ENCODE peak calls at places on chromosomes 1 and 21, in ten cellular contexts. D is mucosa of descending colon; J is brain microvascular endothelial cell; E is psoas muscle; V is CD8-positive, alpha-beta memory T cell; C is CD8-positive, alpha-beta T cell; G is adrenal gland; N is NT2/D1; S is fibroblast of lung; P is neural progenitor cell. K is an unnamed sample.

GRCh38 chr1:33918368-33918767 is 54.5 kb downstream of the HMGB4 start:
- DNase-seq in D (no peak), J (no peak), E (no peak), P (no peak), N (no peak), C (no peak), G (no peak), S (peak), V (no peak), K (no peak)

GRCh38 chr1:17125756-17126237 is 6.5 kb upstream of the PADI2 start:
- DNase-seq in E (peak), N (peak), G (peak), D (peak), J (peak), C (peak), V (peak), S (peak), P (peak), K (peak)

GRCh38 chr1:23103001-23103879 is 65.4 kb downstream of the LUZP1 start:
- DNase-seq in C (no peak), G (no peak), S (no peak), P (no peak), V (peak), N (no peak), D (peak), E (no peak), J (peak), K (no peak)

GRCh38 chr1:241423541-241424479 is 66.8 kb upstream of the RGS7 start:
- DNase-seq in J (no peak), D (peak), P (peak), V (no peak), S (peak), C (no peak), G (peak), N (no peak), E (no peak), K (peak)

GRCh38 chr1:214503553-214503952 is 47.8 kb downstream of the PTPN14 start:
- DNase-seq in G (no peak), C (no peak), V (no peak), E (no peak), J (no peak), N (no peak), P (no peak), S (peak), D (no peak), K (no peak)

GRCh38 chr1:17061486-17062271 is 7.8 kb upstream of the SDHB start:
- DNase-seq in P (no peak), J (no peak), N (no peak), S (no peak), V (no peak), E (no peak), D (no peak), C (no peak), G (no peak), K (no peak)

GRCh38 chr21:43923391-43923790 is 58.4 kb downstream of the AGPAT3 start:
- DNase-seq in N (no peak), C (no peak), G (no peak), J (no peak), P (no peak), E (peak), V (no peak), S (peak), D (no peak), K (peak)

GRCh38 chr21:27954806-27955205 is 987.9 kb upstream of the ADAMTS5 start:
- DNase-seq in C (no peak), V (no peak), G (no peak), N (peak), D (no peak), J (no peak), S (peak), P (no peak), E (no peak), K (no peak)

GRCh38 chr1:23619299-23620188 is 60.2 kb upstream of the ID3 start:
- DNase-seq in E (peak), P (peak), D (peak), J (no peak), G (no peak), S (no peak), N (no peak), C (peak), V (peak), K (no peak)

DNA sequence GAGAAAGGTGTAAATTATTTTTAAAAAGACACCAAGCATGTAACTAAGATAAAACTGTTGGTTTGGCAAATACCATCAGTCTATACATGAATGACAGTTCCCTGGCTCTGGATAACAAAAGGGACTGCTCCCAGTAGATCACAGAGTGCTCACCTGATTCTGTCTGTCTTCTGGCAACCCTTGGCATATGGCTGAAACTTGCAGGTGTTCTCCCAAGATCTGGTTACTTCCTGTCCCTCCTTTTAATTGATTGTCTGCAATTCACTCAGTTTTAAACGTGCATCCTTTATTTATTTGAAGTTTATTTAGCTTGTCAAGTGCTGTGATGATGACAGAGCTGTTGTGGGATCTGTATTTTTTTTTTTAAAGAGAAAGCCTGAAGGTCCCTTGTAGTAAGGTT is 3.4 kb downstream of the KCNA3 start:
- DNase-seq in G (no peak), P (no peak), J (no peak), N (no peak), C (no peak), S (no peak), V (no peak), D (no peak), E (no peak), K (no peak)
- H3K4me3 ChIP-seq in G (no peak), P (no peak), J (no peak), N (no peak), C (peak), S (no peak), V (peak), D (no peak), E (no peak), K (peak)

DNA sequence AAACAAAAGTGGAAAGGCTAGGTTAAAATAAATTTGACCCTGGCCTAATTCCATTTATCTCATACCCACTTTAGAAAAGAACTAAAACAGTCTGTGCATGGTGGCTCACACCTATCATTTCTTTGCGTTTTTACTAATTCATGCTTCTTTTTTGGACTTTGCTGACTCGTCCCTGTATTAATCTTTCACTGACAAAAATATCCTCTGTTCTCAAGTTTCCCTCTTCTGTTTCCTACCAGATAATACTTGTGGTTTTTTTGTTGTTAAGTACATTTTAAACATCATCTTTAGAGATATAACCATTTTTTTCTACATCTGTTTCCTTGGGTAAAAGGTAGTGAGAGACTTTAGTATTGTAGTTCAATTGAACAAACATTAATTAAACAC is 11.5 kb downstream of the CNST start:
- DNase-seq in C (no peak), P (no peak), J (no peak), G (no peak), E (no peak), S (no peak), D (no peak), V (no peak), N (no peak), K (no peak)
- H3K4me3 ChIP-seq in C (no peak), P (no peak), J (no peak), G (no peak), E (peak), S (no peak), D (no peak), V (peak), N (no peak), K (no peak)

GRCh38 chr1:243473281-243474210 is 217.7 kb downstream of the SDCCAG8 start:
- DNase-seq in G (no peak), C (no peak), E (no peak), P (no peak), D (no peak), J (peak), S (peak), N (no peak), V (no peak), K (no peak)
- H3K4me3 ChIP-seq in G (peak), C (peak), E (peak), P (no peak), D (no peak), J (peak), S (peak), N (no peak), V (no peak), K (peak)

GRCh38 chr1:52637946-52638345 is 5.0 kb downstream of the SHISAL2A start:
- DNase-seq in N (no peak), S (no peak), C (no peak), G (no peak), P (no peak), E (no peak), D (no peak), V (no peak), J (no peak), K (no peak)
- H3K4me3 ChIP-seq in N (no peak), S (no peak), C (peak), G (no peak), P (no peak), E (no peak), D (no peak), V (peak), J (no peak), K (no peak)

DNA sequence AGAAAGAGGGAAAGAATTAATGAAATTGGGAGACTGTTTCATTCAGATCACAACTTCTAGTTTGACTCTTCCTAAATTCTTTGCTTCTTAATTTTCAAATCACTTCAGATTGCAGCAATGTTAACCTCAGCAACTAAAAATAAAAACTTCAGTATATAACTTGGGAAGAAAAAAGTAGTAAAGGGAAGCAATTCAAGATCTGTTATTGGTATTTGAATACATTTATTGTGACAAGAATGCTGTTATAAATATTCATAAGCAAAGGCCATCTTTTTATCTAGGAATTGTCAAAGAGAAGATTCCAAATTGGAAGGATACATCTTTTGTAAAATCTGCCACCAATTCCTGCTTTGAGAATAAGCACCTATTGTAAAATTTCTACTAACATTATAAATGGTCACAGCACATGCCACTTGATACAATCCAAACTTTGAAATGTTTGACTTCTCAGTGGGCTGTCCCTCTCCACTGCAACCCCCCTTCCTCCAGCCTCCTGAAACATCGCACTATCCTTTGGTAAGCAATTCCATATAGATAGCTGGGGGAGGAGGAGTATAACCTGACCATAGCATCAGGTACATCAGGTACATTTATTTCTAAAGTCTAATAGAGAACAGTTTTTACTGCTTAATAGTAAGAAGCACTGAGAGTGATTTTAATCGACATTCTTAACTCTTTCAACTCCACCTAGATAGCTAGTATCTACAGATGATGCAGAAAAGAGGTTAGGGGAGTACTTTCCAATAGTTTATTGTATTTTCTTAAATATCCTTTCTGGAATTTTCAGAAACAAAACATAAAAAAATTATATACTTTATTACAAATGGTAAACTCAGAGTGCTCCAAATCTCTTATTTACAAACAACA is 3.0 kb downstream of the JUN start:
- DNase-seq in C (no peak), E (no peak), G (peak), N (no peak), J (no peak), S (peak), P (no peak), V (peak), D (no peak), K (no peak)
- H3K4me3 ChIP-seq in C (no peak), E (peak), G (peak), N (peak), J (peak), S (peak), P (peak), V (no peak), D (peak), K (peak)

GRCh38 chr1:30722175-30722537 is 1.2 kb downstream of the MATN1 start:
- DNase-seq in V (no peak), N (no peak), P (no peak), C (no peak), G (no peak), E (no peak), D (peak), J (no peak), S (no peak), K (peak)
- H3K4me3 ChIP-seq in V (no peak), N (no peak), P (no peak), C (no peak), G (no peak), E (no peak), D (no peak), J (no peak), S (no peak), K (no peak)

GRCh38 chr1:90705910-90706309 is 11.2 kb downstream of the BARHL2 start:
- DNase-seq in J (no peak), V (no peak), E (no peak), C (no peak), G (no peak), D (no peak), P (no peak), S (no peak), N (no peak), K (no peak)
- H3K4me3 ChIP-seq in J (no peak), V (no peak), E (peak), C (no peak), G (no peak), D (no peak), P (peak), S (no peak), N (peak), K (no peak)

GRCh38 chr1:157646144-157646543 is 48.3 kb upstream of the FCRL4 start:
- DNase-seq in J (no peak), S (no peak), C (no peak), D (no peak), N (no peak), E (no peak), G (no peak), V (no peak), P (no peak), K (no peak)

GRCh38 chr1:157653494-157653873 is 47.1 kb downstream of the FCRL3 start:
- DNase-seq in C (no peak), V (no peak), J (no peak), N (no peak), P (no peak), G (no peak), S (no peak), D (no peak), E (no peak), K (no peak)

GRCh38 chr1:157652859-157653493 is 47.6 kb downstream of the FCRL3 start:
- DNase-seq in V (no peak), J (no peak), D (no peak), C (no peak), S (no peak), P (no peak), G (no peak), E (no peak), N (no peak), K (no peak)

GRCh38 chr1:157648317-157648716 is 50.4 kb upstream of the FCRL4 start:
- DNase-seq in N (no peak), G (no peak), V (no peak), D (no peak), C (no peak), P (no peak), E (no peak), S (no peak), J (no peak), K (no peak)
- H3K4me3 ChIP-seq in N (no peak), G (no peak), V (no peak), D (no peak), C (no peak), P (no peak), E (no peak), S (no peak), J (no peak), K (no peak)

DNA sequence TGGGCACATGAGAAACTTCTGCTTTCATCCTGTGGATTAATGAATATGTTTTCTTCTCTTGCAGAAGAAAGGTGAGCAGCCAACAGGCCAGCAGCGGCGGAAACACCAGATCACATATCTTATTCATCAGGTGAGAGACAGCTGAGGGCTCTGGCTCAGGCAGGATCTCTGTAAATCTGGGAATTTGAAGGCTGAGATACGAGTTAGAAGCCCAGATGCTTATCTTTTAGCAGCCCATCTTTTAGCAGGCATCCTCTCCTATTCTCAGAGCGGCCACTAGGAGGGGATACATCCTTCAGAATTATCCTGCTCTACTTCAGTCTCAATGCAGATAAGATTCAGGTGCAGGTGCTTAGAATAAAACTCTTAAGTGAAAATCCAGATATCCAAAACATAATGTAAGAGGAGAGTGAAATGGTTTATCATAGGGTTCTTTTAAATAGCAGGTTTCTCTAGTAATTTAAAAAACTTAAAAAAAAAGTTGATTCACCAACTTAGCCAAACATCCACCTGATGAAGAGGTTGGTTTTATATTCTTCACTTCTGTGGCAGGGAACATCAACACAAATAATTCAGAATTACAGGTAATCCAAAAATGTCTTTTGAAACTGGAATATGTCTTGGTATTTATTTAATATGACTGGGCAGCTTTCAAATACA is 19.3 kb downstream of the SH2D2A start:
- DNase-seq in C (no peak), N (peak), V (peak), S (peak), G (no peak), E (no peak), J (peak), D (peak), P (peak), K (peak)
- H3K4me3 ChIP-seq in C (no peak), N (no peak), V (no peak), S (no peak), G (no peak), E (no peak), J (no peak), D (no peak), P (no peak), K (no peak)